ENCODE peak calls at places on chromosomes 12 and 14, in nine cellular contexts. B is tibial nerve, N is lower lobe of right lung, C is heart right ventricle, R is A549, M is body of pancreas, H is mucosa of descending colon, I is PC-3, A is transverse colon. Z is an unnamed sample.
A peak's percentile ranks its signal among the peaks of the same experiment; 100 is the strongest.

GRCh38 chr12:94761559-94761958 is 111.2 kb upstream of the TMCC3 start:
- DNase-seq in B (no peak), N (no peak), C (no peak), R (peak; percentile 84), M (no peak), H (no peak), I (peak; percentile 96), A (no peak), Z (no peak)

GRCh38 chr12:46921048-46921753 is 95.4 kb upstream of the SLC38A4 start:
- DNase-seq in B (no peak), N (no peak), C (no peak), R (peak; percentile 31), M (no peak), H (no peak), I (peak; percentile 92), A (no peak), Z (no peak)

GRCh38 chr14:49249022-49249421 is 337.2 kb downstream of the RPS29 start:
- DNase-seq in B (no peak), N (no peak), C (no peak), R (no peak), M (no peak), H (no peak), I (peak; percentile 9), A (no peak), Z (no peak)

GRCh38 chr12:75738486-75738885 is 227.1 kb upstream of the KRR1 start:
- DNase-seq in B (no peak), N (no peak), C (no peak), R (no peak), M (no peak), H (no peak), I (no peak), A (no peak), Z (no peak)

GRCh38 chr12:47079894-47080724 is at the start of gene AMIGO2:
- DNase-seq in B (peak; percentile 14), N (peak; percentile 72), C (peak; percentile 75), R (peak; percentile 95), M (peak; percentile 39), H (peak; percentile 59), I (peak; percentile 87), A (peak; percentile 36), Z (peak; percentile 40)

GRCh38 chr12:54591001-54591591 is 2.6 kb upstream of the PPP1R1A start:
- DNase-seq in B (no peak), N (no peak), C (no peak), R (no peak), M (no peak), H (no peak), I (no peak), A (peak; percentile 9), Z (no peak)

GRCh38 chr14:92737206-92737605 is 11.2 kb downstream of the LGMN start:
- DNase-seq in B (no peak), N (no peak), C (no peak), R (no peak), M (no peak), H (no peak), I (no peak), A (no peak), Z (peak; percentile 42)

GRCh38 chr12:93591137-93591868 is 18.8 kb downstream of the SOCS2 start:
- DNase-seq in B (peak; percentile 49), N (peak; percentile 88), C (peak; percentile 86), R (peak; percentile 82), M (peak; percentile 52), H (peak; percentile 69), I (peak; percentile 68), A (peak; percentile 72), Z (peak; percentile 63)

GRCh38 chr12:58395056-58395455 is 453.7 kb downstream of the ATP23 start:
- DNase-seq in B (no peak), N (no peak), C (no peak), R (no peak), M (no peak), H (no peak), I (no peak), A (no peak), Z (no peak)

GRCh38 chr12:121776190-121777098 is 17.0 kb downstream of the RHOF start:
- DNase-seq in B (peak; percentile 72), N (peak; percentile 92), C (peak; percentile 78), R (peak; percentile 81), M (peak; percentile 84), H (peak; percentile 91), I (peak; percentile 81), A (peak; percentile 89), Z (peak; percentile 90)

DNA sequence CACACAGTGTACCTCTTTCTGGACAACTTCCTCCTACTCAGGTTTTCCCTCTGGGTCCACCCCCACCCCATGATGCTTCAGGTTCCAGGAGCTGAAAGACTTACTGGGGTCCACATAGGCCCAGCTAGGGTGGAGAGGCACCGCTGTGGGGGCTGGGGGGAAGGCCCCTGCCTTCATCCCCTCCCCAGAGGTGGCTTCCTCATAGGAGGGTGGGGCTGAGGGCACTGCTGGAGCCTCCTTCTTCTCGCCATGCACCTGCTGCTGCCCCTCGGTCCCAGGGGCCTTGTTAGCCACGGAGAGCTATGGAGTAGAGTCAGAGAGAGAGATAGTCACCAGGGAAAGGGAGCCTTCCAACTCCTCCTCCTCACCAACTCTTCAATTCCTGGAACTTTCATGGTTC is 2.7 kb downstream of the FAIM2 start:
- DNase-seq in B (no peak), N (no peak), C (no peak), R (no peak), M (no peak), H (no peak), I (no peak), A (no peak), Z (no peak)
- TF ChIP-seq CTCF in B (no peak), N (no peak), C (no peak), R (no peak), M (no peak), H (no peak), I (no peak), A (no peak), Z (no peak)

DNA sequence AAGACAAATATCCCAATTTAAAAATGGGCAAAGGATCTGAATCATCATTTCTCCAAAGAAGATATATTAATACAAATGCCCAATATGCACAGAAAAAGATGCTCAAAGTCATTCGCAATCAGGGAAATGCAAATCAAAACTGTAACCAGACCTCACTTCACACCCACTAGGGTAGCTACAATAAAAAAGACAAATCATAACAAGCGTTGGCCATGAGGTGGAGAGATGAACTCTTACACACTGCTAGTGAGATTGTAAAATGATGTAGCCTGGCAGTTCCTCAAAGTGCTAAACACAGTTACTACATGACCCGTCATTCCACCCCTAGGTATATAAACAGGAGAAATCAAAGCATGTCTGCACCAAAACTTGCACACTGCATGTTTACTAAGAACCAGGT is 30.4 kb downstream of the CDC42BPB start:
- DNase-seq in B (no peak), N (no peak), C (no peak), R (no peak), M (no peak), H (no peak), I (peak; percentile 28), A (no peak), Z (peak; percentile 49)
- H3K4me1 ChIP-seq in B (peaks cover 8% of the 10 kb centered on the region), N (peaks cover 53% of the 10 kb centered on the region), C (peaks cover 56% of the 10 kb centered on the region), R (peaks cover 32% of the 10 kb centered on the region), M (peaks cover 13% of the 10 kb centered on the region), H (peaks cover 38% of the 10 kb centered on the region), I (peaks cover 67% of the 10 kb centered on the region), A (peaks cover 77% of the 10 kb centered on the region), Z (peaks cover 12% of the 10 kb centered on the region)

GRCh38 chr14:87630808-87631207 is 362.2 kb downstream of the GALC start:
- DNase-seq in B (no peak), N (no peak), C (no peak), R (no peak), M (no peak), H (no peak), I (no peak), A (no peak), Z (no peak)

GRCh38 chr14:87632796-87633195 is 360.2 kb downstream of the GALC start:
- DNase-seq in B (no peak), N (no peak), C (no peak), R (no peak), M (no peak), H (no peak), I (no peak), A (no peak), Z (no peak)

GRCh38 chr14:87628129-87628528 is 364.9 kb downstream of the GALC start:
- DNase-seq in B (no peak), N (no peak), C (peak; percentile 68), R (no peak), M (peak; percentile 38), H (no peak), I (no peak), A (no peak), Z (no peak)

GRCh38 chr14:87629788-87630187 is 363.2 kb downstream of the GALC start:
- DNase-seq in B (no peak), N (no peak), C (no peak), R (no peak), M (no peak), H (no peak), I (no peak), A (no peak), Z (no peak)
- TF ChIP-seq CTCF in B (no peak), N (no peak), C (no peak), R (no peak), M (no peak), H (no peak), I (no peak), A (no peak), Z (no peak)

GRCh38 chr12:12724421-12725085 is 7.4 kb downstream of the CDKN1B start:
- DNase-seq in B (no peak), N (no peak), C (no peak), R (no peak), M (no peak), H (no peak), I (peak; percentile 21), A (no peak), Z (no peak)

GRCh38 chr12:12721251-12721689 is 4.1 kb downstream of the CDKN1B start:
- DNase-seq in B (no peak), N (no peak), C (no peak), R (peak; percentile 69), M (no peak), H (no peak), I (peak; percentile 69), A (peak; percentile 54), Z (peak; percentile 75)

GRCh38 chr12:12722351-12723146 is 5.4 kb downstream of the CDKN1B start:
- DNase-seq in B (no peak), N (no peak), C (no peak), R (peak; percentile 58), M (no peak), H (no peak), I (peak; percentile 36), A (no peak), Z (no peak)

GRCh38 chr12:12723681-12724420 is 6.7 kb downstream of the CDKN1B start:
- DNase-seq in B (no peak), N (peak; percentile 59), C (peak; percentile 48), R (peak; percentile 33), M (peak; percentile 41), H (peak; percentile 74), I (peak; percentile 23), A (peak; percentile 54), Z (peak; percentile 52)

DNA sequence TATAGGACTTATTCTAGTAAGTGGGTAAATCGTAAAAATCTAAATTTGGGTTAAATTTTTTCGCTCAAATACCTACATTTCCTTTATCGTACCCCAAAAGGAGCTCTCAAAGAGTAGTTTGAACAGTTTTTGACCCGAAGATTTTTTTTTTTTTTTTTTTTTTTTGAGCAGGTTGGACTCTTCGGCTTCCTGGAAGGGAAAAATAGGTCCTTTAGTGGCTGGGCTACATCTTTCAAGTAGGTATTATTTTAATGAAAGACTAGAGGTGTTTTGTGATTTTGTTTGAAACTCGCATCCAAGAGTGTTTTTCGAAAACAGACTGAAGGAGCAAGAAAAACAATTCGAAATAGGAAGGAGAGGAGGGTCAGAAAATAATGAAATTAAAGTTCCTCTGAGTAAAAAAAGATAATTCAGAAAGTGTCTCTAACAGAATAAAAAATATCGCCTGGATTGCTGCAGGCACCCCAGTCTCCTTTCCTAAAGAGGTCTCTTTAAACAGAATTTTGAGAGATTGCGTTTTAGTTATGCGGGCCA is 6.0 kb downstream of the CDKN1B start:
- DNase-seq in B (no peak), N (no peak), C (no peak), R (peak; percentile 32), M (no peak), H (no peak), I (peak; percentile 15), A (no peak), Z (no peak)
- H3K4me1 ChIP-seq in B (peaks cover 43% of the 10 kb centered on the region), N (peaks cover 52% of the 10 kb centered on the region), C (peaks cover 63% of the 10 kb centered on the region), R (peaks cover 39% of the 10 kb centered on the region), M (peaks cover 46% of the 10 kb centered on the region), H (peaks cover 32% of the 10 kb centered on the region), I (peaks cover 26% of the 10 kb centered on the region), A (peaks cover 51% of the 10 kb centered on the region), Z (peaks cover 6% of the 10 kb centered on the region)